ENCODE peak calls at places on chromosomes 5 and 9, in ten cellular contexts. O, R, V, C, L, N, Y, P, K and G are unnamed samples.

GRCh38 chr9:120410925-120411501 is 169.0 kb downstream of the CDK5RAP2 start:
- DNase-seq in K (no peak), N (no peak), R (no peak), Y (no peak), V (peak), O (no peak), C (no peak), P (no peak), L (no peak), G (no peak)

GRCh38 chr9:107019216-107019615 is 156.2 kb downstream of the ZNF462 start:
- DNase-seq in R (peak), N (no peak), C (no peak), K (no peak), P (no peak), L (no peak), Y (no peak), O (peak), V (peak), G (no peak)

GRCh38 chr5:39331993-39332392 is 32.3 kb downstream of the C9 start:
- DNase-seq in Y (no peak), L (no peak), V (no peak), K (no peak), O (no peak), N (no peak), R (no peak), C (no peak), P (no peak), G (no peak)

GRCh38 chr5:179361204-179361603 is 15.9 kb upstream of the ADAMTS2 start:
- DNase-seq in K (no peak), N (no peak), L (no peak), Y (no peak), R (no peak), V (no peak), C (no peak), P (no peak), O (no peak), G (no peak)

GRCh38 chr5:32522429-32523143 is 62.8 kb upstream of the SUB1 start:
- DNase-seq in Y (no peak), R (peak), P (no peak), C (no peak), L (no peak), K (no peak), N (no peak), V (peak), O (peak), G (no peak)

GRCh38 chr5:110702704-110703103 is 23.8 kb downstream of the TMEM232 start:
- DNase-seq in K (no peak), Y (no peak), P (no peak), L (no peak), N (no peak), R (peak), V (no peak), O (no peak), C (no peak), G (no peak)

GRCh38 chr5:4361626-4362281 is 766.1 kb downstream of the IRX1 start:
- DNase-seq in V (no peak), Y (no peak), O (no peak), P (no peak), L (no peak), C (no peak), K (no peak), R (no peak), N (no peak), G (no peak)

GRCh38 chr9:4506490-4506889 is 16.2 kb downstream of the SLC1A1 start:
- DNase-seq in Y (no peak), N (no peak), K (no peak), R (no peak), C (no peak), P (no peak), O (no peak), L (no peak), V (no peak), G (no peak)

GRCh38 chr9:136546697-136547481 is 1.0 kb upstream of the NOTCH1 start:
- DNase-seq in L (peak), N (no peak), C (peak), Y (peak), O (peak), K (no peak), P (peak), R (peak), V (peak), G (peak)

GRCh38 chr5:154205441-154206117 is 15.0 kb downstream of the GALNT10 start:
- DNase-seq in L (no peak), O (peak), N (no peak), C (no peak), R (no peak), V (peak), P (no peak), Y (no peak), K (no peak), G (no peak)

GRCh38 chr5:150488519-150489357 is 19.2 kb upstream of the NDST1 start:
- DNase-seq in P (no peak), V (peak), O (peak), R (peak), K (peak), L (no peak), Y (no peak), N (no peak), C (no peak), G (peak)

GRCh38 chr9:134321571-134321930 is 4.7 kb upstream of the RXRA start:
- DNase-seq in R (no peak), O (no peak), K (no peak), L (no peak), P (no peak), N (no peak), C (no peak), V (no peak), Y (no peak), G (peak)

GRCh38 chr5:41637424-41637823 is 127.0 kb upstream of the PLCXD3 start:
- DNase-seq in V (peak), C (peak), Y (no peak), R (no peak), P (no peak), O (no peak), K (no peak), L (peak), N (no peak), G (peak)

GRCh38 chr9:110048976-110049698 is 158.8 kb downstream of the C9orf152 start:
- DNase-seq in C (peak), L (peak), R (peak), V (peak), O (no peak), P (peak), K (no peak), Y (peak), N (no peak), G (peak)

GRCh38 chr5:56594821-56595220 is 220.5 kb upstream of the MAP3K1 start:
- DNase-seq in V (no peak), R (no peak), O (no peak), P (no peak), Y (no peak), L (no peak), C (no peak), K (no peak), N (no peak), G (no peak)

GRCh38 chr9:127578952-127579853 is 32.9 kb upstream of the STXBP1 start:
- DNase-seq in C (peak), K (peak), Y (peak), V (peak), P (no peak), R (peak), N (peak), O (peak), L (peak), G (peak)

GRCh38 chr9:132732326-132732725 is 62.1 kb downstream of the GTF3C4 start:
- DNase-seq in K (no peak), C (no peak), N (no peak), R (no peak), Y (no peak), O (no peak), V (peak), P (no peak), L (peak), G (no peak)

GRCh38 chr9:137193771-137194170 is 5.3 kb downstream of the SSNA1 start:
- DNase-seq in O (no peak), P (no peak), N (no peak), Y (no peak), K (no peak), L (no peak), R (no peak), C (no peak), V (no peak), G (no peak)

GRCh38 chr5:140327589-140327988 is 18.8 kb downstream of the HBEGF start:
- DNase-seq in Y (no peak), K (no peak), L (peak), V (no peak), N (no peak), O (peak), C (no peak), R (peak), P (no peak), G (no peak)

GRCh38 chr5:139462582-139463276 is at the start of gene ECSCR:
- DNase-seq in Y (no peak), P (no peak), R (no peak), K (no peak), L (peak), N (no peak), C (peak), O (no peak), V (peak), G (no peak)

GRCh38 chr5:125056641-125057345 is 310.4 kb upstream of the ZNF608 start:
- DNase-seq in Y (no peak), V (no peak), K (no peak), P (no peak), L (no peak), N (no peak), R (no peak), O (no peak), C (no peak), G (no peak)

GRCh38 chr5:3301316-3301715 is 294.3 kb upstream of the IRX1 start:
- DNase-seq in V (no peak), N (no peak), C (peak), O (no peak), Y (no peak), R (no peak), P (no peak), K (no peak), L (no peak), G (no peak)

GRCh38 chr5:41763096-41763495 is 107.1 kb downstream of the OXCT1 start:
- DNase-seq in C (no peak), O (peak), L (no peak), V (peak), N (no peak), R (peak), P (no peak), Y (no peak), K (no peak), G (no peak)

GRCh38 chr9:33101104-33101951 is 24.9 kb upstream of the SMU1 start:
- DNase-seq in P (no peak), R (peak), O (peak), V (peak), Y (no peak), N (no peak), C (no peak), K (no peak), L (no peak), G (no peak)

GRCh38 chr9:38311382-38312270 is 80.9 kb upstream of the ALDH1B1 start:
- DNase-seq in L (peak), P (no peak), Y (no peak), R (no peak), C (peak), N (no peak), K (no peak), O (no peak), V (peak), G (no peak)

GRCh38 chr5:87151547-87151946 is 116.1 kb upstream of the RASA1 start:
- DNase-seq in L (no peak), V (peak), Y (no peak), O (peak), R (peak), K (no peak), N (no peak), P (no peak), C (no peak), G (no peak)

GRCh38 chr9:133163559-133164208 is at the start of gene GBGT1:
- DNase-seq in N (no peak), O (no peak), V (peak), C (peak), L (peak), Y (peak), R (no peak), P (peak), K (peak), G (peak)

GRCh38 chr5:121489972-121490371 is 361.7 kb upstream of the FTMT start:
- DNase-seq in O (no peak), L (no peak), Y (no peak), P (no peak), C (no peak), V (no peak), N (no peak), K (no peak), R (no peak), G (no peak)

GRCh38 chr5:96222129-96222528 is 210.9 kb downstream of the PCSK1 start:
- DNase-seq in C (no peak), P (no peak), V (no peak), L (no peak), O (no peak), R (no peak), Y (no peak), K (no peak), N (no peak), G (no peak)

GRCh38 chr9:129839324-129840023 is 4.2 kb downstream of the USP20 start:
- DNase-seq in N (no peak), Y (no peak), L (no peak), O (no peak), P (no peak), R (no peak), V (no peak), K (no peak), C (no peak), G (no peak)

GRCh38 chr9:79565245-79565644 is 6.5 kb upstream of the TLE4 start:
- DNase-seq in C (no peak), K (no peak), R (peak), P (no peak), O (peak), N (no peak), Y (no peak), L (no peak), V (no peak), G (no peak)

GRCh38 chr5:150631326-150631701 is 9.1 kb upstream of the SYNPO start:
- DNase-seq in C (no peak), V (no peak), N (no peak), L (no peak), P (no peak), O (no peak), K (no peak), Y (no peak), R (no peak), G (no peak)

GRCh38 chr5:94362857-94363256 is 255.5 kb downstream of the KIAA0825 start:
- DNase-seq in P (no peak), N (no peak), L (no peak), O (no peak), V (no peak), R (no peak), K (no peak), C (no peak), Y (no peak), G (no peak)
- H3K4me3 ChIP-seq in P (no peak), N (no peak), L (no peak), O (no peak), V (no peak), R (no peak), K (no peak), C (peak), Y (no peak), G (no peak)

GRCh38 chr9:121739971-121740370 is 88.5 kb downstream of the DAB2IP start:
- DNase-seq in C (no peak), Y (no peak), P (no peak), V (no peak), N (no peak), R (no peak), L (no peak), O (no peak), K (no peak), G (no peak)
- H3K9ac ChIP-seq in C (no peak), Y (peak), P (no peak), V (no peak), N (no peak), R (no peak), L (no peak), O (no peak), K (no peak), G (peak)

GRCh38 chr5:160285311-160285710 is 27.1 kb downstream of the CCNJL start:
- DNase-seq in K (no peak), L (no peak), O (no peak), Y (no peak), C (no peak), P (no peak), N (no peak), R (no peak), V (no peak), G (no peak)
- H3K27ac ChIP-seq in K (no peak), L (no peak), O (no peak), Y (no peak), C (no peak), P (no peak), N (no peak), R (no peak), V (no peak), G (no peak)

DNA sequence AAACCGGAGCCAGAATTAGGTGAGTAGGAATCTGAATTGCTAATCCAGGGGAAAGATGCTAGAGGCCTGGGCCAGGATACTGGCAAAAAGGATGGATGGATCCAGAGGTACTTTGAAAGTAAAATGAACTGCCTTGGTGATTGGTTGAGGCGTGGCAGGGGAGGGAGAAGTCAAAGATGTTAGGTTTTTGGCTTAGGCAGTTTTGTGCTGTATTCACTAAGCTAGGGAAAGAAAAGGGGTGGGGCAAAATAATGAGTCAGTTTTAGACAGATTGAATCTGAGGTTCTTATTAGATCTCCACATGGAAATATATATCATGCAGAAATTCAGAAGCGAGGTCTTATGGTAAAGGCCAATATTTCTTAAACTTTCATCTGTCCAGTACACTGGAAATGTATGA is 3.6 kb downstream of the LRRC70 start:
- DNase-seq in Y (no peak), R (peak), C (no peak), K (no peak), O (no peak), V (no peak), L (no peak), P (no peak), N (no peak), G (no peak)
- H3K4me3 ChIP-seq in Y (no peak), R (no peak), C (no peak), K (no peak), O (no peak), V (no peak), L (no peak), P (no peak), N (no peak), G (peak)

GRCh38 chr5:145920542-145921210 is 15.7 kb upstream of the SH3RF2 start:
- DNase-seq in V (no peak), R (no peak), L (no peak), N (no peak), K (no peak), O (no peak), C (no peak), P (no peak), Y (no peak), G (no peak)
- H3K9ac ChIP-seq in V (no peak), R (no peak), L (no peak), N (no peak), K (no peak), O (no peak), C (no peak), P (no peak), Y (no peak), G (no peak)

DNA sequence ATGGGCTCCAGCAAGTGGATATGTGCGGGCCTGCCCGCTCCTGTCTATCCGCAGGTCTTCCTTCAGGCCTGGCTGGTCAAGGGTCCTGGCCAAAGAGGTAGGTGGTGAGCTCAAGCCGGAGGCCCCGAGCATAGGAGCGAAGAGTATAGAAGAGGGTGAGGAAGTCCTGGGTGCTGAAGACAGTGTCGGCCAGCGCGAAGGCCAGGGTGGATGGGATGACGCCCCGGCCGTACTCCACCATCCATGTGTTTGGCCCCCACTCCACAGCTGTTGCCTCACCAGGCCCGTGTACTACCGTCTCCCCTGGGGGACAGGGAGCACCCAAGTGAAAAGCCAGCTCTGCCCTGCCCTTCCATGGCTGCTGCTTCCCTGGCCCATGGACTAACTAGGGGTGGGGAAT is 2.0 kb downstream of the SIGMAR1 start:
- DNase-seq in K (no peak), L (no peak), V (no peak), Y (no peak), O (no peak), R (no peak), C (no peak), N (no peak), P (no peak), G (no peak)
- H3K27ac ChIP-seq in K (no peak), L (no peak), V (no peak), Y (no peak), O (no peak), R (no peak), C (no peak), N (no peak), P (no peak), G (no peak)

DNA sequence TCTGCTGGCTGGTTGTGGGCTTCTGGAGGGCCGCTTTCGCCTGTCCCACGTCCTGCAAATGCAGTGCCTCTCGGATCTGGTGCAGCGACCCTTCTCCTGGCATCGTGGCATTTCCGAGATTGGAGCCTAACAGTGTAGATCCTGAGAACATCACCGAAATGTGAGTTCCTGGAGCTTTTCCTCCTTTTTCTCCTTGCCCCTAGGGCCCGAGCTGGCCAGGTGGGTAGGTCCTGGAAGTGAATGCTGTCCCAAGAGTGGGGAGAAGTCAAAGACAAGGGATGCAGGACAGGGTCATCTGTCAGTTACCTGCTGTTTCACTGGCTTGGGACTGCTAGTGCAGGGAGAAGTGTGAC is 1.2 kb downstream of the NTRK2 start:
- DNase-seq in L (no peak), C (no peak), N (no peak), O (no peak), K (no peak), V (no peak), R (no peak), P (no peak), Y (no peak), G (no peak)
- H3K4me3 ChIP-seq in L (no peak), C (peak), N (no peak), O (no peak), K (no peak), V (no peak), R (no peak), P (no peak), Y (no peak), G (peak)

DNA sequence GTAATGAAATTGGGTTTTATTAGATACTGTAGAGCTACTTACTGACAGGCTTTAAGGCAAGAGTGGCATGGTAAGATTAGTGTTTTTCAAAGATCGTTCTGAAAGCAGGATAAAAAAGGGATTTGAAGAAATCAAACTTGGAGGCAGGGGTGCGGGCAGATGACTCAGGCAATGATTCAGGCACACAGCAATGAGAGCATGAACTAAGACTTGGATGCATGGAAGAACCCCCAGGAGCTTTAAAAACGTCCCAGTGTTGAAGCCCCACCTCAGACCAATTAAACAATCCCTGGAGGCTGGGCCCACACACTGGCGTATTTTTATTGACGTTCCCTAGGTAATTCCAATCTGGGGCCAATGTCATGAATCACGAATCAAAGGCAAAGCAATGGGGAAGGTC is 102.5 kb downstream of the SREK1 start:
- DNase-seq in R (peak), O (peak), N (no peak), V (peak), C (no peak), Y (no peak), L (no peak), K (no peak), P (no peak), G (no peak)
- H3K9ac ChIP-seq in R (no peak), O (no peak), N (no peak), V (no peak), C (no peak), Y (no peak), L (no peak), K (no peak), P (no peak), G (no peak)